ENCODE peak calls at places on chromosomes 12 and 14, in four cellular contexts. Z is NCI-H1092, J is fibroblast of the conjunctiva, E is midbrain. O is an unnamed sample.

GRCh38 chr12:51009038-51009437 is 17.1 kb downstream of the SLC11A2 start:
- DNase-seq in Z (no peak), J (no peak), E (peak; percentile 89), O (no peak)

GRCh38 chr12:119704065-119704747 is 36.3 kb downstream of the PRKAB1 start:
- DNase-seq in Z (no peak), J (no peak), E (no peak), O (no peak)

GRCh38 chr12:6608592-6609311 is 1.6 kb upstream of the CHD4 start:
- DNase-seq in Z (no peak), J (no peak), E (no peak), O (no peak)

GRCh38 chr12:65533177-65533883 is 254.8 kb downstream of the MSRB3 start:
- DNase-seq in Z (no peak), J (no peak), E (no peak), O (no peak)

GRCh38 chr12:47082963-47083621 is 3.3 kb upstream of the AMIGO2 start:
- DNase-seq in Z (no peak), J (peak; percentile 56), E (no peak), O (no peak)

GRCh38 chr12:115384391-115384790 is 700.4 kb upstream of the TBX3 start:
- DNase-seq in Z (no peak), J (no peak), E (no peak), O (no peak)

GRCh38 chr14:60652674-60653387 is 3.6 kb upstream of the SIX1 start:
- DNase-seq in Z (peak; percentile 39), J (no peak), E (no peak), O (peak; percentile 89)

GRCh38 chr14:90666571-90666970 is 149.7 kb downstream of the TTC7B start:
- DNase-seq in Z (no peak), J (no peak), E (no peak), O (no peak)

GRCh38 chr14:39175445-39176262 is 600 bp downstream of the PNN start:
- DNase-seq in Z (peak; percentile 27), J (no peak), E (no peak), O (no peak)

GRCh38 chr12:3190101-3190500 is 112.9 kb downstream of the TSPAN9 start:
- DNase-seq in Z (no peak), J (no peak), E (no peak), O (no peak)

GRCh38 chr12:13211191-13211858 is 14.8 kb downstream of the EMP1 start:
- DNase-seq in Z (no peak), J (no peak), E (no peak), O (no peak)

GRCh38 chr14:22510527-22511110 is 78.4 kb downstream of the DAD1 start:
- DNase-seq in Z (no peak), J (no peak), E (no peak), O (no peak)

GRCh38 chr14:100239840-100240724 is 1.1 kb downstream of the YY1 start:
- DNase-seq in Z (peak; percentile 54), J (peak; percentile 82), E (peak; percentile 87), O (peak; percentile 87)

GRCh38 chr12:89243786-89244185 is 108.5 kb downstream of the DUSP6 start:
- DNase-seq in Z (no peak), J (no peak), E (no peak), O (no peak)

GRCh38 chr14:102893452-102893851 is 29.0 kb upstream of the AMN start:
- DNase-seq in Z (no peak), J (peak; percentile 86), E (no peak), O (no peak)

GRCh38 chr12:58388261-58388660 is 446.9 kb downstream of the ATP23 start:
- DNase-seq in Z (no peak), J (no peak), E (no peak), O (no peak)

GRCh38 chr14:80223696-80224465 is 12.6 kb upstream of the DIO2 start:
- DNase-seq in Z (no peak), J (no peak), E (no peak), O (no peak)

O was measured in NCI-H2107.